ENCODE peak calls at places on chromosome 13, in nine cellular contexts. One of them, this sample, is unnamed.

GRCh38 chr13:45219938-45220375 is 19.1 kb upstream of the KCTD4 start:
- DNase-seq in endothelial cell of umbilical vein: peak; percentile 86
- DNase-seq in breast epithelium: no peak
- DNase-seq in small intestine: peak; percentile 62
- DNase-seq in left ventricle myocardium inferior: no peak
- DNase-seq in tibial artery: no peak
- DNase-seq in PC-3: peak; percentile 93
- DNase-seq in esophagus squamous epithelium: no peak
- DNase-seq in neural progenitor cell: no peak
- DNase-seq in this sample: no peak

GRCh38 chr13:105665284-105665683 is 870.2 kb downstream of the EFNB2 start:
- DNase-seq in endothelial cell of umbilical vein: no peak
- DNase-seq in breast epithelium: no peak
- DNase-seq in small intestine: no peak
- DNase-seq in left ventricle myocardium inferior: no peak
- DNase-seq in tibial artery: no peak
- DNase-seq in PC-3: peak; percentile 11
- DNase-seq in esophagus squamous epithelium: no peak
- DNase-seq in neural progenitor cell: no peak
- DNase-seq in this sample: no peak

GRCh38 chr13:97372929-97373328 is 61.0 kb upstream of the RAP2A start:
- DNase-seq in endothelial cell of umbilical vein: no peak
- DNase-seq in breast epithelium: no peak
- DNase-seq in small intestine: no peak
- DNase-seq in left ventricle myocardium inferior: no peak
- DNase-seq in tibial artery: no peak
- DNase-seq in PC-3: no peak
- DNase-seq in esophagus squamous epithelium: no peak
- DNase-seq in neural progenitor cell: no peak
- DNase-seq in this sample: no peak

GRCh38 chr13:40539954-40540706 is 126.3 kb downstream of the FOXO1 start:
- DNase-seq in endothelial cell of umbilical vein: peak; percentile 96
- DNase-seq in breast epithelium: no peak
- DNase-seq in small intestine: no peak
- DNase-seq in left ventricle myocardium inferior: no peak
- DNase-seq in tibial artery: no peak
- DNase-seq in PC-3: peak; percentile 84
- DNase-seq in esophagus squamous epithelium: no peak
- DNase-seq in neural progenitor cell: peak; percentile 21
- DNase-seq in this sample: peak; percentile 29

GRCh38 chr13:97194473-97194872 is 27.7 kb upstream of the MBNL2 start:
- DNase-seq in endothelial cell of umbilical vein: peak; percentile 90
- DNase-seq in breast epithelium: no peak
- DNase-seq in small intestine: no peak
- DNase-seq in left ventricle myocardium inferior: no peak
- DNase-seq in tibial artery: no peak
- DNase-seq in PC-3: peak; percentile 71
- DNase-seq in esophagus squamous epithelium: no peak
- DNase-seq in neural progenitor cell: no peak
- DNase-seq in this sample: no peak

GRCh38 chr13:99960663-99961440 is 10.7 kb downstream of the ZIC5 start:
- DNase-seq in endothelial cell of umbilical vein: no peak
- DNase-seq in breast epithelium: no peak
- DNase-seq in small intestine: no peak
- DNase-seq in left ventricle myocardium inferior: no peak
- DNase-seq in tibial artery: no peak
- DNase-seq in PC-3: no peak
- DNase-seq in esophagus squamous epithelium: no peak
- DNase-seq in neural progenitor cell: peak; percentile 39
- DNase-seq in this sample: no peak

GRCh38 chr13:73720216-73720840 is 413.9 kb downstream of the KLF12 start:
- DNase-seq in endothelial cell of umbilical vein: no peak
- DNase-seq in breast epithelium: no peak
- DNase-seq in small intestine: no peak
- DNase-seq in left ventricle myocardium inferior: no peak
- DNase-seq in tibial artery: no peak
- DNase-seq in PC-3: no peak
- DNase-seq in esophagus squamous epithelium: no peak
- DNase-seq in neural progenitor cell: no peak
- DNase-seq in this sample: no peak

GRCh38 chr13:23579072-23579885 is 9.1 kb downstream of the TNFRSF19 start:
- DNase-seq in endothelial cell of umbilical vein: peak; percentile 81
- DNase-seq in breast epithelium: peak; percentile 91
- DNase-seq in small intestine: peak; percentile 80
- DNase-seq in left ventricle myocardium inferior: peak; percentile 93
- DNase-seq in tibial artery: peak; percentile 84
- DNase-seq in PC-3: peak; percentile 89
- DNase-seq in esophagus squamous epithelium: peak; percentile 51
- DNase-seq in neural progenitor cell: peak; percentile 98
- DNase-seq in this sample: peak; percentile 41

GRCh38 chr13:30289533-30289932 is 17.8 kb downstream of the KATNAL1 start:
- DNase-seq in endothelial cell of umbilical vein: no peak
- DNase-seq in breast epithelium: no peak
- DNase-seq in small intestine: no peak
- DNase-seq in left ventricle myocardium inferior: no peak
- DNase-seq in tibial artery: no peak
- DNase-seq in PC-3: no peak
- DNase-seq in esophagus squamous epithelium: no peak
- DNase-seq in neural progenitor cell: no peak
- DNase-seq in this sample: no peak

GRCh38 chr13:99905224-99905623 is 66.3 kb downstream of the ZIC5 start:
- DNase-seq in endothelial cell of umbilical vein: no peak
- DNase-seq in breast epithelium: no peak
- DNase-seq in small intestine: no peak
- DNase-seq in left ventricle myocardium inferior: no peak
- DNase-seq in tibial artery: no peak
- DNase-seq in PC-3: no peak
- DNase-seq in esophagus squamous epithelium: no peak
- DNase-seq in neural progenitor cell: no peak
- DNase-seq in this sample: no peak

GRCh38 chr13:29964181-29964845 is 113.9 kb upstream of the UBL3 start:
- DNase-seq in endothelial cell of umbilical vein: no peak
- DNase-seq in breast epithelium: no peak
- DNase-seq in small intestine: no peak
- DNase-seq in left ventricle myocardium inferior: no peak
- DNase-seq in tibial artery: no peak
- DNase-seq in PC-3: no peak
- DNase-seq in esophagus squamous epithelium: no peak
- DNase-seq in neural progenitor cell: no peak
- DNase-seq in this sample: peak; percentile 41

GRCh38 chr13:113534236-113534860 is 43.8 kb upstream of the DCUN1D2 start:
- DNase-seq in endothelial cell of umbilical vein: no peak
- DNase-seq in breast epithelium: peak; percentile 27
- DNase-seq in small intestine: no peak
- DNase-seq in left ventricle myocardium inferior: no peak
- DNase-seq in tibial artery: no peak
- DNase-seq in PC-3: peak; percentile 54
- DNase-seq in esophagus squamous epithelium: no peak
- DNase-seq in neural progenitor cell: no peak
- DNase-seq in this sample: no peak

GRCh38 chr13:98370806-98371553 is 193.9 kb upstream of the RNF113B start:
- DNase-seq in endothelial cell of umbilical vein: no peak
- DNase-seq in breast epithelium: no peak
- DNase-seq in small intestine: no peak
- DNase-seq in left ventricle myocardium inferior: peak; percentile 59
- DNase-seq in tibial artery: peak; percentile 34
- DNase-seq in PC-3: no peak
- DNase-seq in esophagus squamous epithelium: no peak
- DNase-seq in neural progenitor cell: no peak
- DNase-seq in this sample: no peak

GRCh38 chr13:30698023-30698422 is 37.3 kb upstream of the ALOX5AP start:
- DNase-seq in endothelial cell of umbilical vein: no peak
- DNase-seq in breast epithelium: no peak
- DNase-seq in small intestine: no peak
- DNase-seq in left ventricle myocardium inferior: no peak
- DNase-seq in tibial artery: no peak
- DNase-seq in PC-3: no peak
- DNase-seq in esophagus squamous epithelium: no peak
- DNase-seq in neural progenitor cell: no peak
- DNase-seq in this sample: no peak

GRCh38 chr13:24149306-24150032 is 11.1 kb upstream of the SPATA13 start:
- DNase-seq in endothelial cell of umbilical vein: no peak
- DNase-seq in breast epithelium: no peak
- DNase-seq in small intestine: no peak
- DNase-seq in left ventricle myocardium inferior: no peak
- DNase-seq in tibial artery: no peak
- DNase-seq in PC-3: peak; percentile 81
- DNase-seq in esophagus squamous epithelium: no peak
- DNase-seq in neural progenitor cell: no peak
- DNase-seq in this sample: no peak

GRCh38 chr13:93723316-93723715 is 496.7 kb downstream of the GPC6 start:
- DNase-seq in endothelial cell of umbilical vein: no peak
- DNase-seq in breast epithelium: no peak
- DNase-seq in small intestine: no peak
- DNase-seq in left ventricle myocardium inferior: no peak
- DNase-seq in tibial artery: no peak
- DNase-seq in PC-3: peak; percentile 10
- DNase-seq in esophagus squamous epithelium: no peak
- DNase-seq in neural progenitor cell: no peak
- DNase-seq in this sample: no peak

GRCh38 chr13:89238496-89238895 is 1567.3 kb downstream of the SLITRK5 start:
- DNase-seq in endothelial cell of umbilical vein: no peak
- DNase-seq in breast epithelium: no peak
- DNase-seq in small intestine: no peak
- DNase-seq in left ventricle myocardium inferior: no peak
- DNase-seq in tibial artery: no peak
- DNase-seq in PC-3: no peak
- DNase-seq in esophagus squamous epithelium: no peak
- DNase-seq in neural progenitor cell: no peak
- DNase-seq in this sample: no peak

GRCh38 chr13:42539670-42540069 is 34.3 kb upstream of the TNFSF11 start:
- DNase-seq in endothelial cell of umbilical vein: peak; percentile 75
- DNase-seq in breast epithelium: no peak
- DNase-seq in small intestine: no peak
- DNase-seq in left ventricle myocardium inferior: no peak
- DNase-seq in tibial artery: no peak
- DNase-seq in PC-3: peak; percentile 79
- DNase-seq in esophagus squamous epithelium: no peak
- DNase-seq in neural progenitor cell: no peak
- DNase-seq in this sample: no peak
- H3K4me3 ChIP-seq in endothelial cell of umbilical vein: no peak overlapping the region
- H3K4me3 ChIP-seq in breast epithelium: no peak overlapping the region
- H3K4me3 ChIP-seq in small intestine: no peak overlapping the region
- H3K4me3 ChIP-seq in left ventricle myocardium inferior: no peak overlapping the region
- H3K4me3 ChIP-seq in tibial artery: no peak overlapping the region
- H3K4me3 ChIP-seq in PC-3: no peak overlapping the region
- H3K4me3 ChIP-seq in esophagus squamous epithelium: no peak overlapping the region
- H3K4me3 ChIP-seq in neural progenitor cell: no peak overlapping the region
- H3K4me3 ChIP-seq in this sample: no peak overlapping the region

GRCh38 chr13:27120811-27121210 is 50.8 kb downstream of the USP12 start:
- DNase-seq in endothelial cell of umbilical vein: peak; percentile 55
- DNase-seq in breast epithelium: no peak
- DNase-seq in small intestine: no peak
- DNase-seq in left ventricle myocardium inferior: no peak
- DNase-seq in tibial artery: no peak
- DNase-seq in PC-3: no peak
- DNase-seq in esophagus squamous epithelium: no peak
- DNase-seq in neural progenitor cell: no peak
- DNase-seq in this sample: no peak
- H3K9me3 ChIP-seq in endothelial cell of umbilical vein: no peaks in the 10 kb centered on the region
- H3K9me3 ChIP-seq in breast epithelium: peaks cover 6% of the 10 kb centered on the region
- H3K9me3 ChIP-seq in small intestine: no peaks in the 10 kb centered on the region
- H3K9me3 ChIP-seq in left ventricle myocardium inferior: no peaks in the 10 kb centered on the region
- H3K9me3 ChIP-seq in tibial artery: no peaks in the 10 kb centered on the region
- H3K9me3 ChIP-seq in PC-3: no peaks in the 10 kb centered on the region
- H3K9me3 ChIP-seq in esophagus squamous epithelium: no peaks in the 10 kb centered on the region
- H3K9me3 ChIP-seq in neural progenitor cell: no peaks in the 10 kb centered on the region
- H3K9me3 ChIP-seq in this sample: no peaks in the 10 kb centered on the region

GRCh38 chr13:32309812-32310706 is 5.1 kb downstream of the ZAR1L start:
- DNase-seq in endothelial cell of umbilical vein: peak; percentile 72
- DNase-seq in breast epithelium: no peak
- DNase-seq in small intestine: peak; percentile 65
- DNase-seq in left ventricle myocardium inferior: no peak
- DNase-seq in tibial artery: no peak
- DNase-seq in PC-3: peak; percentile 65
- DNase-seq in esophagus squamous epithelium: no peak
- DNase-seq in neural progenitor cell: peak; percentile 63
- DNase-seq in this sample: peak; percentile 25
- H3K4me3 ChIP-seq in endothelial cell of umbilical vein: no peak overlapping the region
- H3K4me3 ChIP-seq in breast epithelium: peak overlapping the region; percentile 22
- H3K4me3 ChIP-seq in small intestine: no peak overlapping the region
- H3K4me3 ChIP-seq in left ventricle myocardium inferior: peak overlapping the region; percentile 48
- H3K4me3 ChIP-seq in tibial artery: peak overlapping the region; percentile 31
- H3K4me3 ChIP-seq in PC-3: peak overlapping the region; percentile 11
- H3K4me3 ChIP-seq in esophagus squamous epithelium: no peak overlapping the region
- H3K4me3 ChIP-seq in neural progenitor cell: no peak overlapping the region
- H3K4me3 ChIP-seq in this sample: no peak overlapping the region

DNA sequence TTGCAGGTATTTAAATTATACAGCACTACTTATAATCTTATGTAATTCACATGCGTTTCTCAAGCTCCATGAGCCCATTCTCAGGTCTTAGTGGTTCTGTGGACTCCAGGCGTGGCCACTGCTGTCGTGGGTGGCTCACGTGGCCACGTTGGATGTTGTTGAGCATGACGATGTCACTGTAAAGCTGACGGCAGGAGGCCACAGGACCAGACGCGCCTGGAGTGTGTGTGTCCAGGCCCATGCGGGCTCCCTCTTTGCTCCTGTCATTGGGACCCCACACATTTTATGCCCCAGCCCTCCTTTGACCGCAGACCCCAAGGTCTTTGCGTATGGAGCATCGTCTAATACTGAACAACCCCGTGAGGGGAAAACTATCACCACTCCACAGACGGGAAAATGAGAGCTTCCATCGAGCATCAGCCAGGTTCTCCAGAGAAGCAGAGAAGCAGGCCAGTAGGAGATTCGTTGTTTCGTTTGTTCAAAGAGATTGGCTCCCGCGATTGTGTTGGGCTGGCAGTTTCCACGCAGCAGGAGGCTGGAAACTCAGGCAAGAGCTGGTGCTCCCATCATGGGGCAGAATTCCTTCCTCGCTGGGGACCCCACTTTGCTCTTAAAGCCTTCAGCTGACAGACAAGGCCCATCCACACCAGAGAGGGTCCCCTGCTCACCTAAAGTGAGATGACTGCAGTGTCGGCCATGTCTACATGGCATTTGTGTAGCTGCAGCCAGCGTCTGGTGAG is 129.3 kb upstream of the SPACA7 start:
- DNase-seq in endothelial cell of umbilical vein: no peak
- DNase-seq in breast epithelium: no peak
- DNase-seq in small intestine: no peak
- DNase-seq in left ventricle myocardium inferior: no peak
- DNase-seq in tibial artery: no peak
- DNase-seq in PC-3: no peak
- DNase-seq in esophagus squamous epithelium: no peak
- DNase-seq in neural progenitor cell: no peak
- DNase-seq in this sample: no peak
- H3K9me3 ChIP-seq in endothelial cell of umbilical vein: no peaks in the 10 kb centered on the region
- H3K9me3 ChIP-seq in breast epithelium: no peaks in the 10 kb centered on the region
- H3K9me3 ChIP-seq in small intestine: no peaks in the 10 kb centered on the region
- H3K9me3 ChIP-seq in left ventricle myocardium inferior: no peaks in the 10 kb centered on the region
- H3K9me3 ChIP-seq in tibial artery: no peaks in the 10 kb centered on the region
- H3K9me3 ChIP-seq in PC-3: no peaks in the 10 kb centered on the region
- H3K9me3 ChIP-seq in esophagus squamous epithelium: no peaks in the 10 kb centered on the region
- H3K9me3 ChIP-seq in neural progenitor cell: no peaks in the 10 kb centered on the region
- H3K9me3 ChIP-seq in this sample: no peaks in the 10 kb centered on the region

DNA sequence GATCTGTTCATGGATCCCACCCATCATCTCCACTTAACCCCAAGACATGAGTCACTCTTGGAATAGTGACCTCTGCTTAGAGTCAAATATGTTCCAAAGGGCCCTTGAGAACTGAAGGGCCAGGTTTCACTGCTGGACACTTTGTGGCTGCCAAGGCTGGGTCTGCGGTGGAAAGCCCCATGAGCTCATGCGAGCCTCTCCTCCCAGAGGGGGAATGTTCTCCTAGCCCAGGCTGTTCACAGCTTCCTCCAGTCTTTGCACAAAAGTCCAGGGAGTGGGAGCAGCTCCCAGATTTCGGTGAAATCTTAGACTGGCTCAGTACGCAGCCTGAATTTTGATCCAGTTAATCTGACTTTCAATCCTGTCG is 732 bp upstream of the DCLK1 start:
- DNase-seq in endothelial cell of umbilical vein: no peak
- DNase-seq in breast epithelium: no peak
- DNase-seq in small intestine: no peak
- DNase-seq in left ventricle myocardium inferior: peak; percentile 72
- DNase-seq in tibial artery: peak; percentile 68
- DNase-seq in PC-3: no peak
- DNase-seq in esophagus squamous epithelium: no peak
- DNase-seq in neural progenitor cell: no peak
- DNase-seq in this sample: no peak
- H3K4me3 ChIP-seq in endothelial cell of umbilical vein: no peak overlapping the region
- H3K4me3 ChIP-seq in breast epithelium: peak overlapping the region; percentile 59
- H3K4me3 ChIP-seq in small intestine: no peak overlapping the region
- H3K4me3 ChIP-seq in left ventricle myocardium inferior: peak overlapping the region; percentile 69
- H3K4me3 ChIP-seq in tibial artery: peak overlapping the region; percentile 59
- H3K4me3 ChIP-seq in PC-3: no peak overlapping the region
- H3K4me3 ChIP-seq in esophagus squamous epithelium: no peak overlapping the region
- H3K4me3 ChIP-seq in neural progenitor cell: no peak overlapping the region
- H3K4me3 ChIP-seq in this sample: no peak overlapping the region